ENCODE peak calls at places on chromosomes 4 and X, in eight cellular contexts. Y is transverse colon, H is ascending aorta, G is lung, I is brain microvascular endothelial cell, M is coronary artery, X is NB4, W is cardiac muscle cell. D is an unnamed sample.

GRCh38 chr4:131091896-131092295 is 1995.9 kb downstream of the C4orf33 start:
- DNase-seq in M (no peak), I (no peak), G (no peak), W (peak), Y (no peak), X (peak), H (no peak), D (peak)

GRCh38 chr4:185772391-185773093 is 39.5 kb downstream of the SORBS2 start:
- DNase-seq in W (no peak), G (no peak), H (no peak), X (no peak), M (no peak), Y (no peak), I (no peak), D (no peak)

GRCh38 chr4:16106956-16107355 is 23.1 kb upstream of the PROM1 start:
- DNase-seq in G (peak), Y (no peak), H (no peak), X (no peak), I (no peak), W (no peak), M (no peak), D (no peak)

GRCh38 chr4:38308728-38309315 is 348.6 kb downstream of the PTTG2 start:
- DNase-seq in X (no peak), Y (no peak), G (no peak), M (no peak), W (no peak), I (peak), H (no peak), D (no peak)

GRCh38 chrX:13223868-13224555 is 95.8 kb downstream of the ATXN3L start:
- DNase-seq in G (no peak), X (no peak), W (no peak), I (peak), H (no peak), M (no peak), Y (no peak), D (peak)

GRCh38 chr4:304987-305680 is at the start of gene ZNF732:
- DNase-seq in W (peak), I (peak), X (no peak), H (no peak), G (no peak), M (no peak), Y (no peak), D (no peak)

GRCh38 chr4:8913121-8913857 is 41.6 kb upstream of the HMX1 start:
- DNase-seq in W (no peak), Y (no peak), H (peak), I (no peak), G (no peak), M (peak), X (peak), D (peak)

GRCh38 chr4:86927843-86928395 is 6.9 kb upstream of the AFF1 start:
- DNase-seq in M (no peak), G (no peak), H (peak), X (peak), W (no peak), I (peak), Y (peak), D (peak)

GRCh38 chrX:48606091-48606490 is 8.8 kb downstream of the WDR13 start:
- DNase-seq in W (no peak), M (no peak), G (no peak), H (no peak), Y (no peak), I (no peak), X (no peak), D (no peak)

GRCh38 chr4:69025191-69025998 is 70.9 kb upstream of the UGT2B7 start:
- DNase-seq in H (no peak), I (no peak), X (peak), W (peak), Y (peak), M (no peak), G (no peak), D (peak)
- TF ChIP-seq CTCF in H (no peak), I (peak), X (peak), W (no peak), Y (no peak), M (no peak), G (no peak), D (peak)

GRCh38 chr4:32991663-32992062 is 2271.5 kb downstream of the PCDH7 start:
- DNase-seq in I (no peak), H (no peak), G (no peak), X (no peak), M (no peak), W (no peak), Y (no peak), D (no peak)

DNA sequence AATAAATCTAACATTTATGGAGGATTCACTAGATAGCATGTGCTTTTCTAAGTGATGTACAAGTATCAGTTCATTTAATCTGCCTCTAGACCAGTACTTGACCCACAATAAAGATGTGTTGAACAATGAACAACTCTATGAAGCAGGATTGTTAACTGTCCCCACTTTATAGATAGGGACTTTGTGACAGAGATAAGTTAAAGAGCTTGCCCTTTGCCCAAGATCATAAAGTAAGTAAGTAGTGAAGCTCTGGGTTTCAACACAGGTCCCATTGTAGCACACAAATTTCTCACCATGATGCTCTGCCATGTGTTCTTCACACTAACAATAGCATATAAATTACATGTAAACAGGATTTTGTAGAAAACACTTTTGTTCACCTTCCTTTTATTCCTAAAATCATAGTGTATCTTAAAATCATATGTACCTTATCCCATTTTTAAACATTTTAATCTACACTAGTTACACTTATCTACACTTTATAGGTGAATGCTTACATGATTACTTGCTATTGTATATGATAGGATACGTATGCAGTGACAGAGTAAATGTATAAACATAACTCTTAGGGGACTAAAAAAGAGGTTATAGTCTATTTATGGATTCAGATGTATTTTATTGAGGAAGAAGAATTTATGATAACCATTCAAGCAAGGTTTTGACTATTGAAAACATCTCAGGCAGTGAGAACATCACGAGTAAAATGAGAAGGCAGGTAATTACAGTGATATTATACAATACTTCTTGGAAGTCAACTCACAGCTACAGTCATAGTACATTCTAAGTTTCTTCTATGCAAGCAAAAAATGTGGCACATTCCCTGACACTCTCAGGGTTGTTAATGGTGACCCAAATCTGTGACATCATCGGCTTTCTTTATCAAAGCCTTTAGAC is 2275.0 kb downstream of the PCDH7 start:
- DNase-seq in G (no peak), M (no peak), W (no peak), H (no peak), Y (no peak), I (no peak), X (no peak), D (peak)
- TF ChIP-seq CTCF in G (no peak), M (no peak), W (no peak), H (no peak), Y (no peak), I (no peak), X (no peak), D (no peak)

DNA sequence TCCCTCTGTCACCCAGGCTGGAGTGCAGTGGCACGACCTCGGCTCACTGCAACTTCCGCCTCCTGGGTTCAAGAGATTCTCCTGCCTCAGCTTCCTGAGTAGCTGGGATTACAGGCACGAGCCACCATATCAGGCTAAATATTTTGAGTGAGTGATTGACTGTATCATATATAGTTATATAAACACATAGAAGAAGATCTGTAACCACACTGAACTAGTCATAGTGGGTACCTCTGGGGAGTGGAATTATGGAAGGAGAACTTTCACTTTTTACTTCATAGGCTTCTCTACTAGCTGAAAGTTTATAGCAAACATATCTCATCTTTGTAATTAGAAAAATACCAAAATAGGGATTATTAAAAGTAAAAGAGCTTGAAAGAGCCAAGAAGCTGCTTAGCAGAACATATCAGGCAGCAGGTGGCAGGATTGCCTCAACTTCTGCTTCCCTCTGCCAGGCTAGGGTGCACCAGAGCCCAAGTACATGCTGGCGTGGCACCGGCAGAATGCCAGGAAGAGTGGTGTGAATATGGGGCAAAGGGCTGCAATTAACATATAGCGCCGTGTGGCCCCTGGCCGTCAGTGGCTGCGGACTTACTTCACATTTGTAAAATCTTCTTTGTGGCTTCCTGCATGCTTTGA is 39.5 kb upstream of the CD40LG start:
- DNase-seq in X (peak), G (no peak), M (no peak), I (no peak), Y (peak), W (peak), H (no peak), D (no peak)
- TF ChIP-seq CTCF in X (peak), G (peak), M (no peak), I (peak), Y (no peak), W (peak), H (peak), D (peak)

DNA sequence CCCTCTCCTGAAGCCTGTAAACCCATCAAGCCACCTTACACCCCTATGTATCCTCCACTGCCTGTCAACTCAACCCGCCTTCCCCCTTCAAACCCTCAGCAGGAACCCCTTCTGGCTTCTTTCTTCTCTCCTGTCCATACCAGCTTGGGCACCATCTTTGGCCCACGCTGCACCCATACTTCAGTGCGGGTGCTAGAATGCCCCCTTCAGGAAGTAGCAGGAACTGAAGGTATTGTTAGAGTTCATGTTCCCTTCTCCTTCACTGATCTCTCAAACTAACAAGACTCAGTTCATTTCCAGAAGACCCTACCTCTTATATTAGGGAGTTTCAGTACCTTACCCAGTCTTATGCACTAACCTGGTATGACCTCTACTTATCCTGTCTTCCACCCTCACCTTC is 1.5 kb upstream of the UGT2B17 start:
- DNase-seq in I (no peak), X (no peak), Y (no peak), M (no peak), W (no peak), H (no peak), G (no peak), D (no peak)
- TF ChIP-seq CTCF in I (no peak), X (no peak), Y (no peak), M (no peak), W (no peak), H (no peak), G (no peak), D (no peak)